ENCODE peak calls at places on chromosomes 13 and 19, in seven cellular contexts. One of them, this sample, is unnamed.

GRCh38 chr19:35507561-35507960 is 5.9 kb downstream of the DMKN start:
- DNase-seq in nucleus accumbens: no peak
- DNase-seq in AG09319: no peak
- DNase-seq in NCI-H2171 treated with DMSO at 0.1 percent for 48 hours: no peak
- DNase-seq in amygdala: no peak
- DNase-seq in heart left ventricle: no peak
- DNase-seq in hypothalamus: no peak
- DNase-seq in this sample: no peak

GRCh38 chr19:16273005-16273404 is 51.6 kb upstream of the KLF2 start:
- DNase-seq in nucleus accumbens: peak
- DNase-seq in amygdala: no peak
- DNase-seq in heart left ventricle: peak
- DNase-seq in hypothalamus: no peak
- DNase-seq in NCI-H2171 treated with DMSO at 0.1 percent for 48 hours: no peak
- DNase-seq in AG09319: no peak
- DNase-seq in this sample: no peak

GRCh38 chr19:13208964-13209796 is 59.0 kb downstream of the IER2 start:
- DNase-seq in hypothalamus: no peak
- DNase-seq in amygdala: no peak
- DNase-seq in AG09319: no peak
- DNase-seq in nucleus accumbens: no peak
- DNase-seq in NCI-H2171 treated with DMSO at 0.1 percent for 48 hours: no peak
- DNase-seq in heart left ventricle: no peak
- DNase-seq in this sample: no peak

GRCh38 chr19:17337675-17338439 is 504 bp downstream of the GTPBP3 start:
- DNase-seq in NCI-H2171 treated with DMSO at 0.1 percent for 48 hours: peak
- DNase-seq in nucleus accumbens: no peak
- DNase-seq in amygdala: no peak
- DNase-seq in heart left ventricle: no peak
- DNase-seq in hypothalamus: no peak
- DNase-seq in AG09319: no peak
- DNase-seq in this sample: no peak

GRCh38 chr19:39386557-39386956 is 4.3 kb downstream of the PAF1 start:
- DNase-seq in heart left ventricle: no peak
- DNase-seq in AG09319: no peak
- DNase-seq in hypothalamus: no peak
- DNase-seq in nucleus accumbens: no peak
- DNase-seq in NCI-H2171 treated with DMSO at 0.1 percent for 48 hours: no peak
- DNase-seq in amygdala: no peak
- DNase-seq in this sample: no peak

GRCh38 chr13:77345150-77345780 is 18.4 kb upstream of the MYCBP2 start:
- DNase-seq in NCI-H2171 treated with DMSO at 0.1 percent for 48 hours: peak
- DNase-seq in nucleus accumbens: no peak
- DNase-seq in AG09319: no peak
- DNase-seq in heart left ventricle: no peak
- DNase-seq in amygdala: no peak
- DNase-seq in hypothalamus: no peak
- DNase-seq in this sample: no peak

GRCh38 chr19:53642381-53643099 is 10.7 kb downstream of the DPRX start:
- DNase-seq in heart left ventricle: no peak
- DNase-seq in NCI-H2171 treated with DMSO at 0.1 percent for 48 hours: no peak
- DNase-seq in amygdala: no peak
- DNase-seq in hypothalamus: no peak
- DNase-seq in nucleus accumbens: no peak
- DNase-seq in AG09319: no peak
- DNase-seq in this sample: no peak

GRCh38 chr13:42412812-42413795 is 141.2 kb downstream of the AKAP11 start:
- DNase-seq in NCI-H2171 treated with DMSO at 0.1 percent for 48 hours: no peak
- DNase-seq in hypothalamus: no peak
- DNase-seq in AG09319: no peak
- DNase-seq in nucleus accumbens: no peak
- DNase-seq in heart left ventricle: no peak
- DNase-seq in amygdala: no peak
- DNase-seq in this sample: no peak

GRCh38 chr19:38513762-38514167 is 80.3 kb downstream of the RYR1 start:
- DNase-seq in nucleus accumbens: no peak
- DNase-seq in NCI-H2171 treated with DMSO at 0.1 percent for 48 hours: no peak
- DNase-seq in hypothalamus: no peak
- DNase-seq in AG09319: no peak
- DNase-seq in heart left ventricle: no peak
- DNase-seq in amygdala: no peak
- DNase-seq in this sample: no peak

GRCh38 chr13:98300956-98301641 is 124.0 kb upstream of the RNF113B start:
- DNase-seq in hypothalamus: no peak
- DNase-seq in nucleus accumbens: no peak
- DNase-seq in AG09319: peak
- DNase-seq in NCI-H2171 treated with DMSO at 0.1 percent for 48 hours: no peak
- DNase-seq in heart left ventricle: no peak
- DNase-seq in amygdala: no peak
- DNase-seq in this sample: no peak

GRCh38 chr13:44819245-44819644 is 170.0 kb downstream of the NUFIP1 start:
- DNase-seq in nucleus accumbens: no peak
- DNase-seq in NCI-H2171 treated with DMSO at 0.1 percent for 48 hours: no peak
- DNase-seq in AG09319: no peak
- DNase-seq in hypothalamus: no peak
- DNase-seq in amygdala: no peak
- DNase-seq in heart left ventricle: no peak
- DNase-seq in this sample: peak

This sample was measured in 8988T.